ENCODE peak calls at places on chromosome 10, in six cellular contexts. D, W, J, N, T and A are unnamed samples.

GRCh38 chr10:126013489-126014281 is 117.3 kb downstream of the FANK1 start:
- DNase-seq in D (peak), W (peak), J (no peak), N (no peak), T (no peak), A (peak)

GRCh38 chr10:89086801-89087513 is 96.4 kb downstream of the FAS start:
- DNase-seq in D (peak), W (peak), J (peak), N (no peak), T (no peak), A (no peak)

GRCh38 chr10:43070121-43071085 is 6.5 kb upstream of the RET start:
- DNase-seq in D (no peak), W (no peak), J (no peak), N (no peak), T (peak), A (no peak)

GRCh38 chr10:108970016-108970415 is 953.3 kb downstream of the XPNPEP1 start:
- DNase-seq in D (peak), W (peak), J (no peak), N (no peak), T (no peak), A (peak)

GRCh38 chr10:16186564-16186963 is 250.2 kb upstream of the PTER start:
- DNase-seq in D (no peak), W (no peak), J (no peak), N (no peak), T (no peak), A (no peak)

GRCh38 chr10:75079436-75080083 is 31.9 kb upstream of the SAMD8 start:
- DNase-seq in D (no peak), W (no peak), J (no peak), N (no peak), T (no peak), A (no peak)

GRCh38 chr10:60042959-60043358 is 136.6 kb upstream of the CCDC6 start:
- DNase-seq in D (no peak), W (no peak), J (no peak), N (no peak), T (no peak), A (no peak)

GRCh38 chr10:59560161-59560560 is 149.5 kb downstream of the SLC16A9 start:
- DNase-seq in D (no peak), W (no peak), J (no peak), N (no peak), T (no peak), A (no peak)

GRCh38 chr10:8013619-8014018 is 40.9 kb upstream of the GATA3 start:
- DNase-seq in D (no peak), W (no peak), J (no peak), N (no peak), T (no peak), A (no peak)

GRCh38 chr10:85187047-85187446 is 858.7 kb downstream of the CCSER2 start:
- DNase-seq in D (no peak), W (no peak), J (no peak), N (no peak), T (peak), A (no peak)

GRCh38 chr10:102384053-102384452 is 11.5 kb upstream of the NFKB2 start:
- DNase-seq in D (no peak), W (no peak), J (no peak), N (no peak), T (no peak), A (no peak)

GRCh38 chr10:96390460-96390864 is 31.7 kb upstream of the OPALIN start:
- DNase-seq in D (no peak), W (no peak), J (peak), N (no peak), T (no peak), A (no peak)

GRCh38 chr10:660980-661890 is 28.2 kb downstream of the DIP2C start:
- DNase-seq in D (no peak), W (no peak), J (no peak), N (no peak), T (no peak), A (no peak)

GRCh38 chr10:131808370-131808930 is 92.4 kb upstream of the PPP2R2D start:
- DNase-seq in D (no peak), W (no peak), J (no peak), N (no peak), T (no peak), A (no peak)

GRCh38 chr10:97325754-97326153 is 6.7 kb downstream of the FRAT1 start:
- DNase-seq in D (no peak), W (no peak), J (no peak), N (no peak), T (no peak), A (no peak)

GRCh38 chr10:93034426-93034825 is 26.2 kb upstream of the CYP26C1 start:
- DNase-seq in D (no peak), W (peak), J (no peak), N (no peak), T (no peak), A (no peak)

GRCh38 chr10:93039721-93040120 is 20.9 kb upstream of the CYP26C1 start:
- DNase-seq in D (peak), W (peak), J (no peak), N (peak), T (no peak), A (peak)

GRCh38 chr10:93039110-93039509 is 21.5 kb upstream of the CYP26C1 start:
- DNase-seq in D (no peak), W (no peak), J (no peak), N (no peak), T (no peak), A (no peak)
- H3K4me3 ChIP-seq in D (no peak), W (no peak), J (no peak), N (no peak), T (no peak), A (no peak)

DNA sequence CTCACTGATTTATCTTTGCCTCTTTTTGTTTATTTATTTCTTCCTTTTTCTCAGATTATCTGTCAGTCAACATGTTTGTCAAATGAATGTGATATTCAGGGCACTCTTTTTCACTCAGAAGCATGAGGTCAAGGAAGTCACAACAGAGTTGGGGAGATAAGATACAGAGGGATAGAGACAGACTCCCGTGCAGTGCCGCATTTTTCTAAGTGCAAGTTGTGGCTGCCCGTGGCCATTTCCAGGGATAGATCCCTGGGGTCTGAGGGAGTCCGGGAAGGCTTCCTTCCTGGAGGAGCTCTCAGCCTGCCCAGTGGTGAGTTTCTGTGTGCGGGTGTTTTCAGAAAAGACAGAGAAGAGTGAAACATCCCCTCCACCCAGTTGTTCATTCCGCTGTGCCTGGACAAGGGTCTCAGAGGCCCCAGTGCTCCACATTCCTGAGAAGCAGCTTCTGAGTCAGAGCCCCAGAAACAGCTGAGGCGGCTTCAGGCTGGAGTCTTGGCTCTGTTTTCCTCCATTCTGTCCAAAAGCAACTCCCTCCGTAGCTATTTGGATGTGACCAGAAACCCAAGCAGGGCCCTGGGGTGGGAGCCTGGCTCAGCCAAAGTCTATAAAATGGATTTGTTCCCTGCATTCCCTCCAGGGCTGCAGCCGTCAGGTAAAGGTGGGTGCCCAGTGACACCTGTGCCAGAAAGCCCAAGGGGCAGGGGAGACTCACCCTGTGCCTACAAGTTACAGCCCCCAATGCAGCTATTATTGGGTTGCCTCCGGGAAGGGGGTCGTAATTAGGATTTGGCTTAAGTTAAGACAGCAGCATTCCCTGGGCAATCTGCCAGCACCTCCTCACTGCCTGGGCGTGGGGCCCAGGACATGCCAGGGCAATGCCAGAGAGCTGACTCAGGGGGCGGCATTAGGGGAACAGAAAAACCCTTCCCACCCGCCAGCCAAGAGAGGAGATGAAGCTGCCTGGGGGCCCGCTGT is 13.0 kb upstream of the CAMK2G start:
- DNase-seq in D (peak), W (peak), J (peak), N (no peak), T (peak), A (peak)
- H3K4me3 ChIP-seq in D (no peak), W (peak), J (no peak), N (no peak), T (no peak), A (no peak)

DNA sequence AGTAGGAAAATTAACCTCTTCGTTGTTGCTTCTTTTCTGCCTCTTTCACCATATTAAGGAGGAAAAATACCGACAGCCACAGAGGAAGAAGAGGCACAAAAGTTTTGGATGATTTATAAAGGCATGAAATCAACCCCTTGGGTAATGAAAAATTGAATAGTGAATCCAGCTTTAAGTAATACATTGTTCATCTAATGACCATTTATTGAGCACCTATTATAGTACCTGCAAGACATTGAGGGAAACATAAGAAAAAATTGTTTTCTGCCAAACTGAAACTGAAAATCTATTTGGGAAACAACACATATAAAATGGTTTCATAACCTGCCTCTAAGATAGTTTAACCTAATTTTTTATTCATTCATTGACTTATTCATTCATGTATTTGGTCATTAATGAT is 8.2 kb downstream of the ECHDC3 start:
- DNase-seq in D (no peak), W (no peak), J (no peak), N (no peak), T (no peak), A (no peak)
- H3K4me3 ChIP-seq in D (no peak), W (no peak), J (no peak), N (no peak), T (no peak), A (no peak)

GRCh38 chr10:72106896-72107295 is 18.5 kb upstream of the SPOCK2 start:
- DNase-seq in D (no peak), W (no peak), J (no peak), N (no peak), T (no peak), A (no peak)

GRCh38 chr10:72107325-72108003 is 19.1 kb upstream of the SPOCK2 start:
- DNase-seq in D (no peak), W (peak), J (no peak), N (no peak), T (no peak), A (no peak)

GRCh38 chr10:72105675-72106074 is 17.3 kb upstream of the SPOCK2 start:
- DNase-seq in D (no peak), W (no peak), J (no peak), N (no peak), T (no peak), A (no peak)

GRCh38 chr10:72105098-72105475 is 16.7 kb upstream of the SPOCK2 start:
- DNase-seq in D (no peak), W (no peak), J (no peak), N (no peak), T (no peak), A (no peak)

DNA sequence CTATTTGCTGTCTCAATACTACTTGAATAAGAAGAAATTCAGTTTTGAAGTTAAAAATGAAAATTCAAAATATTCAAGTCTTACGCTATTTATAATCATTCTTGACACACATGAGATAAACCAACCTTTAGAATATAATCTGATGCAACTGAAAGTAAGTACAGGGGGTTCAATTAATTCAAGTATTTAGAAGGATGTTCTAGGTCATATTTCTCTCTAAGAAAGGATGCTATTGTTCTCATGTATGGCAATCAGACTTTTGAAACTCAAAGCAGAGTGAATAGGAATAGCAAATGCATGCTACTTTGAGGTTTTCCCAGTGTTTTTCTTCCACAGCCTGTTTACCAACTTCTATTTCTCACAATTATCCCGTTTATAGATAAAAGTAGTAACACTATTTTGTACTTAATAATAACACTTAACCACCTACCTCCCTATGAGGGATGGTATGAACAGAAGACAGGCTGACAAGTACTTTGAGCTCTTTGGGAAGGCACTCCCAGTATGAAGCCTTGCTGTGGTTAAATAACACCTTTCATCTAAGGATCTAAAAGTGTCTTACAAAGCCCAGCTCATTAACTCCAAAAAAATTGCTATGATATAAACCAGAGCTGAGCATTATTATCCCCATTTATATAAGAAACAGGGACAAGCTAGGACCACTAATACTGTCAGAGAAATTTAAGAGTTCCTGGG is 18.0 kb upstream of the SPOCK2 start:
- DNase-seq in D (no peak), W (no peak), J (no peak), N (no peak), T (no peak), A (no peak)
- H3K4me3 ChIP-seq in D (no peak), W (no peak), J (no peak), N (no peak), T (no peak), A (no peak)

GRCh38 chr10:86364551-86365345 is 1.8 kb downstream of the GRID1 start:
- DNase-seq in D (no peak), W (peak), J (peak), N (no peak), T (peak), A (no peak)
- H3K4me3 ChIP-seq in D (no peak), W (no peak), J (peak), N (no peak), T (peak), A (no peak)

DNA sequence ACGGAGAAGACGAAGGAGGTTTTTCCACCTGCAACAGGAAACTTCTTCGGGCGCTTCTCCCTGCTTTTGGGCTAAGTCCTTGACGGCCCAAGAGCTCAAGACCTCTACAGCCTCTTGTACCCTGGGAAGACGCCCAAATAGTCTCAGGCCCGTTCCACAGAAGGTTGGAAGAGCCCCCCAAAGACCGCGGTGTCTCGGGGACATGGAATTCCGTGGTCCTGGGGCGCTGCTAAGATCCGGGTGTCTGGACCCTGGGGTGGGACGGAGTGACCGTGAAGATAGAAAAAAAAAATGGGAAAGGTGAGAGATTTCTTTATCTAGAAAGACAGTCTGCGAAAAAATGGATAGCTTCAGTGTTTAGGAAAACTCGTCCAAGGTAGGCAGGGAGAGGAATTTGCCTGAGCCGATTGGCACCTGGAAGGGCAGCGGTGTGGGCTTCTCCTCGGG is 398 bp downstream of the GAD2 start:
- DNase-seq in D (no peak), W (no peak), J (no peak), N (no peak), T (no peak), A (no peak)
- H3K4me3 ChIP-seq in D (no peak), W (no peak), J (peak), N (no peak), T (no peak), A (no peak)

GRCh38 chr10:113329121-113329596 is 223.7 kb upstream of the HABP2 start:
- DNase-seq in D (peak), W (peak), J (no peak), N (no peak), T (peak), A (peak)
- H3K4me3 ChIP-seq in D (no peak), W (no peak), J (no peak), N (no peak), T (no peak), A (no peak)